ENCODE peak calls at places on chromosomes 7 and 10, in four cellular contexts. One of them, this sample, is unnamed.

GRCh38 chr10:114556236-114557122 is 101.6 kb downstream of the ABLIM1 start:
- DNase-seq in stomach: no peak
- DNase-seq in ovary: no peak
- DNase-seq in heart left ventricle: no peak
- DNase-seq in this sample: peak; percentile 74

GRCh38 chr10:114301951-114302710 is 63.1 kb downstream of the VWA2 start:
- DNase-seq in stomach: no peak
- DNase-seq in ovary: no peak
- DNase-seq in heart left ventricle: no peak
- DNase-seq in this sample: no peak

GRCh38 chr10:10353326-10353725 is 664.3 kb upstream of the CELF2 start:
- DNase-seq in stomach: no peak
- DNase-seq in heart left ventricle: no peak
- DNase-seq in ovary: no peak
- DNase-seq in this sample: no peak

GRCh38 chr10:124551755-124552154 is 90.1 kb downstream of the LHPP start:
- DNase-seq in ovary: no peak
- DNase-seq in heart left ventricle: no peak
- DNase-seq in stomach: no peak
- DNase-seq in this sample: no peak

GRCh38 chr10:133020193-133020817 is 67.4 kb upstream of the ADGRA1 start:
- DNase-seq in ovary: no peak
- DNase-seq in heart left ventricle: no peak
- DNase-seq in stomach: no peak
- DNase-seq in this sample: no peak

GRCh38 chr7:104926905-104927454 is 87.0 kb upstream of the KMT2E start:
- DNase-seq in stomach: peak; percentile 71
- DNase-seq in heart left ventricle: no peak
- DNase-seq in ovary: no peak
- DNase-seq in this sample: no peak

GRCh38 chr7:82017334-82017943 is 247.6 kb upstream of the HGF start:
- DNase-seq in stomach: no peak
- DNase-seq in heart left ventricle: no peak
- DNase-seq in ovary: no peak
- DNase-seq in this sample: no peak

GRCh38 chr10:16316733-16317132 is 120.1 kb upstream of the PTER start:
- DNase-seq in heart left ventricle: no peak
- DNase-seq in stomach: no peak
- DNase-seq in ovary: no peak
- DNase-seq in this sample: no peak

GRCh38 chr7:112743811-112744210 is 46.4 kb downstream of the TMEM168 start:
- DNase-seq in ovary: no peak
- DNase-seq in stomach: no peak
- DNase-seq in heart left ventricle: no peak
- DNase-seq in this sample: no peak

GRCh38 chr10:103839513-103839864 is 15.9 kb downstream of the SH3PXD2A start:
- DNase-seq in heart left ventricle: no peak
- DNase-seq in stomach: no peak
- DNase-seq in ovary: no peak
- DNase-seq in this sample: no peak

GRCh38 chr7:106823631-106824030 is 41.5 kb upstream of the PIK3CG start:
- DNase-seq in stomach: no peak
- DNase-seq in heart left ventricle: no peak
- DNase-seq in ovary: no peak
- DNase-seq in this sample: no peak

GRCh38 chr10:98340261-98340675 is 72.3 kb upstream of the LOXL4 start:
- DNase-seq in stomach: no peak
- DNase-seq in heart left ventricle: no peak
- DNase-seq in ovary: no peak
- DNase-seq in this sample: peak; percentile 61

GRCh38 chr10:77513783-77514331 is 123.8 kb downstream of the KCNMA1 start:
- DNase-seq in stomach: peak; percentile 52
- DNase-seq in heart left ventricle: peak; percentile 23
- DNase-seq in ovary: no peak
- DNase-seq in this sample: peak; percentile 92

GRCh38 chr10:100020883-100021248 is 11.1 kb upstream of the DNMBP start:
- DNase-seq in ovary: no peak
- DNase-seq in heart left ventricle: no peak
- DNase-seq in stomach: no peak
- DNase-seq in this sample: no peak

GRCh38 chr7:26426096-26426495 is 134.4 kb downstream of the SNX10 start:
- DNase-seq in stomach: no peak
- DNase-seq in heart left ventricle: no peak
- DNase-seq in ovary: no peak
- DNase-seq in this sample: no peak

GRCh38 chr10:112732277-112732891 is 217.7 kb upstream of the TCF7L2 start:
- DNase-seq in ovary: no peak
- DNase-seq in heart left ventricle: peak; percentile 16
- DNase-seq in stomach: no peak
- DNase-seq in this sample: no peak

GRCh38 chr7:155104913-155105312 is 34.8 kb downstream of the HTR5A start:
- DNase-seq in ovary: no peak
- DNase-seq in stomach: no peak
- DNase-seq in heart left ventricle: no peak
- DNase-seq in this sample: no peak

GRCh38 chr10:75662715-75663114 is 231.3 kb downstream of the LRMDA start:
- DNase-seq in stomach: no peak
- DNase-seq in heart left ventricle: peak; percentile 40
- DNase-seq in ovary: peak; percentile 60
- DNase-seq in this sample: peak; percentile 70

GRCh38 chr10:103823706-103824272 is 31.6 kb downstream of the SH3PXD2A start:
- DNase-seq in heart left ventricle: no peak
- DNase-seq in ovary: no peak
- DNase-seq in stomach: no peak
- DNase-seq in this sample: no peak

GRCh38 chr10:11403116-11403515 is 208.3 kb downstream of the USP6NL start:
- DNase-seq in ovary: no peak
- DNase-seq in stomach: no peak
- DNase-seq in heart left ventricle: no peak
- DNase-seq in this sample: no peak
- H3K4me3 ChIP-seq in ovary: no peak overlapping the region
- H3K4me3 ChIP-seq in stomach: no peak overlapping the region
- H3K4me3 ChIP-seq in heart left ventricle: no peak overlapping the region
- H3K4me3 ChIP-seq in this sample: no peak overlapping the region

DNA sequence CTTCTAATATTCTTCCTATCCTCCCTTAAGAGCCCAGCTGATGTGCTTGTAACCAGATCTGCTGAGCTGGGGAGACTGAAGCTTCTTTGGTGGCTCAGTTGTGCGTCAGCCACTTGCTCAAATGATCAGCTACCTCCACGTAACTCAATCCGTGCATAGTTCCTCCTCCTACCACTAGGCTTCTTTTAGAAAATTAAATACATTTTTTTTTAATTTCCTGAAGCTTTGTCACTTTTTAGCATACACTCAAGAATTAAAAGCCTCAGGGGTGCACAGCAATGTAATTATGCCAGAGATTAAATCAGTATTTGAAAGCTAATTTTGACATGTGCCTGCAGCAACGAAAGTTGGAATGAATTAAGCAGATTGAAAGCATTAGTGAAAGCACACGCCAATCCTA is 20.4 kb upstream of the PRLHR start:
- DNase-seq in heart left ventricle: no peak
- DNase-seq in ovary: no peak
- DNase-seq in stomach: no peak
- DNase-seq in this sample: no peak
- TF ChIP-seq CTCF in heart left ventricle: no peak
- TF ChIP-seq CTCF in ovary: no peak
- TF ChIP-seq CTCF in stomach: no peak
- TF ChIP-seq CTCF in this sample: no peak

DNA sequence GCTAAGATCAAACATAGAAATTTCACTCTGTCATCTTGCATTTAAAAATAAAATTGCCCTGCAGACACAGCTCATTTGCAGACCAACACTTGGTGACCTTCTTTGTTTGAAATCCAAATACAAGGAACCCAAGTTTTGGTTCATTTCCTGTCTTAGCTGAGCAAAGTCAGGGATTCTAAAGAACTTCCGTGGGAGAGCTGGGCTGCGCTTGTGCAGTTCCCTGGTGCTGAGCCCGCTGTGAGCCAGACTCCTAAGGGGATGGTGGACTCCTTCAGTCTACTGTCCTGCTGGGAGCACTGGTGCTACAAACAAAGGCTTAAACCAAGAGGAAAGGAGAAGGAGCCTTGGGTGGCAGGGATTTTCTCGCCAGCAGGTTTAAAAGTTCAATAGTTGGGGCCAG is 60.0 kb downstream of the MYOF start:
- DNase-seq in stomach: no peak
- DNase-seq in heart left ventricle: no peak
- DNase-seq in ovary: no peak
- DNase-seq in this sample: no peak
- H3K4me3 ChIP-seq in stomach: no peak overlapping the region
- H3K4me3 ChIP-seq in heart left ventricle: no peak overlapping the region
- H3K4me3 ChIP-seq in ovary: no peak overlapping the region
- H3K4me3 ChIP-seq in this sample: no peak overlapping the region

GRCh38 chr7:127239814-127240213 is 12.9 kb downstream of the GRM8 start:
- DNase-seq in heart left ventricle: no peak
- DNase-seq in ovary: no peak
- DNase-seq in stomach: no peak
- DNase-seq in this sample: no peak
- TF ChIP-seq CTCF in heart left ventricle: peak; percentile 8
- TF ChIP-seq CTCF in ovary: no peak
- TF ChIP-seq CTCF in stomach: no peak
- TF ChIP-seq CTCF in this sample: no peak

GRCh38 chr7:100887186-100887954 is 2.1 kb downstream of the UFSP1 start:
- DNase-seq in ovary: no peak
- DNase-seq in stomach: no peak
- DNase-seq in heart left ventricle: no peak
- DNase-seq in this sample: no peak

GRCh38 chr7:100887955-100888481 is 1.5 kb downstream of the UFSP1 start:
- DNase-seq in stomach: no peak
- DNase-seq in heart left ventricle: no peak
- DNase-seq in ovary: no peak
- DNase-seq in this sample: no peak

GRCh38 chr7:100886142-100886935 is 3.2 kb downstream of the UFSP1 start:
- DNase-seq in heart left ventricle: no peak
- DNase-seq in ovary: no peak
- DNase-seq in stomach: no peak
- DNase-seq in this sample: no peak

GRCh38 chr7:100885440-100886141 is 3.9 kb downstream of the UFSP1 start:
- DNase-seq in stomach: no peak
- DNase-seq in ovary: no peak
- DNase-seq in heart left ventricle: no peak
- DNase-seq in this sample: no peak

GRCh38 chr7:100886936-100887185 is 2.7 kb downstream of the UFSP1 start:
- DNase-seq in ovary: no peak
- DNase-seq in stomach: no peak
- DNase-seq in heart left ventricle: no peak
- DNase-seq in this sample: no peak
- H3K4me3 ChIP-seq in ovary: no peak overlapping the region
- H3K4me3 ChIP-seq in stomach: no peak overlapping the region
- H3K4me3 ChIP-seq in heart left ventricle: no peak overlapping the region
- H3K4me3 ChIP-seq in this sample: no peak overlapping the region

This sample was measured in gastrocnemius medialis.